ENCODE peak calls at places on chromosomes 7 and 10, in four cellular contexts. One of them, this sample, is unnamed.

GRCh38 chr10:49649294-49649693 is 30.2 kb upstream of the C10orf53 start:
- DNase-seq in HCT116: no peak
- DNase-seq in spleen: no peak
- DNase-seq in breast epithelium: no peak
- DNase-seq in this sample: peak; percentile 22

GRCh38 chr7:66641526-66641871 is 12.8 kb downstream of the KCTD7 start:
- DNase-seq in HCT116: no peak
- DNase-seq in spleen: no peak
- DNase-seq in breast epithelium: no peak
- DNase-seq in this sample: no peak

GRCh38 chr10:22259280-22259679 is 41.5 kb upstream of the EBLN1 start:
- DNase-seq in HCT116: no peak
- DNase-seq in spleen: no peak
- DNase-seq in breast epithelium: no peak
- DNase-seq in this sample: no peak

GRCh38 chr10:33706191-33706590 is 371.7 kb upstream of the NRP1 start:
- DNase-seq in HCT116: no peak
- DNase-seq in spleen: no peak
- DNase-seq in breast epithelium: no peak
- DNase-seq in this sample: no peak

GRCh38 chr7:44380831-44381493 is 55.6 kb upstream of the CAMK2B start:
- DNase-seq in HCT116: no peak
- DNase-seq in spleen: peak; percentile 64
- DNase-seq in breast epithelium: no peak
- DNase-seq in this sample: peak; percentile 17

GRCh38 chr10:93435061-93435491 is 47.1 kb downstream of the MYOF start:
- DNase-seq in HCT116: no peak
- DNase-seq in spleen: no peak
- DNase-seq in breast epithelium: no peak
- DNase-seq in this sample: no peak

GRCh38 chr7:155349601-155350331 is 52.1 kb downstream of the INSIG1 start:
- DNase-seq in HCT116: no peak
- DNase-seq in spleen: peak; percentile 69
- DNase-seq in breast epithelium: peak; percentile 52
- DNase-seq in this sample: no peak

GRCh38 chr7:81491573-81491972 is 278.3 kb downstream of the HGF start:
- DNase-seq in HCT116: no peak
- DNase-seq in spleen: no peak
- DNase-seq in breast epithelium: no peak
- DNase-seq in this sample: no peak

GRCh38 chr7:106215868-106216516 is 68.8 kb downstream of the NAMPT start:
- DNase-seq in HCT116: no peak
- DNase-seq in spleen: no peak
- DNase-seq in breast epithelium: no peak
- DNase-seq in this sample: no peak

GRCh38 chr7:69395072-69395714 is 203.1 kb upstream of the AUTS2 start:
- DNase-seq in HCT116: no peak
- DNase-seq in spleen: no peak
- DNase-seq in breast epithelium: no peak
- DNase-seq in this sample: no peak

GRCh38 chr10:104910712-104911111 is 269.6 kb downstream of the SORCS3 start:
- DNase-seq in HCT116: no peak
- DNase-seq in spleen: no peak
- DNase-seq in breast epithelium: no peak
- DNase-seq in this sample: no peak

GRCh38 chr7:28408974-28409715 is 3.2 kb upstream of the CREB5 start:
- DNase-seq in HCT116: peak; percentile 72
- DNase-seq in spleen: peak; percentile 84
- DNase-seq in breast epithelium: peak; percentile 85
- DNase-seq in this sample: peak; percentile 78

GRCh38 chr10:114427124-114427852 is 23.0 kb upstream of the AFAP1L2 start:
- DNase-seq in HCT116: no peak
- DNase-seq in spleen: no peak
- DNase-seq in breast epithelium: no peak
- DNase-seq in this sample: no peak

GRCh38 chr10:60574388-60574787 is 184.7 kb upstream of the ANK3 start:
- DNase-seq in HCT116: no peak
- DNase-seq in spleen: no peak
- DNase-seq in breast epithelium: no peak
- DNase-seq in this sample: no peak

GRCh38 chr10:43962346-43963191 is 313.9 kb upstream of the ZNF32 start:
- DNase-seq in HCT116: no peak
- DNase-seq in spleen: peak; percentile 41
- DNase-seq in breast epithelium: no peak
- DNase-seq in this sample: no peak

GRCh38 chr7:123120286-123120685 is 79.5 kb downstream of the SLC13A1 start:
- DNase-seq in HCT116: no peak
- DNase-seq in spleen: no peak
- DNase-seq in breast epithelium: no peak
- DNase-seq in this sample: no peak

GRCh38 chr7:5429857-5430611 is 6.4 kb upstream of the TNRC18 start:
- DNase-seq in HCT116: no peak
- DNase-seq in spleen: no peak
- DNase-seq in breast epithelium: no peak
- DNase-seq in this sample: peak; percentile 53

GRCh38 chr7:110522061-110522750 is 568.7 kb upstream of the LRRN3 start:
- DNase-seq in HCT116: no peak
- DNase-seq in spleen: no peak
- DNase-seq in breast epithelium: no peak
- DNase-seq in this sample: no peak

GRCh38 chr10:12849351-12850181 is 151.9 kb downstream of the CCDC3 start:
- DNase-seq in HCT116: no peak
- DNase-seq in spleen: no peak
- DNase-seq in breast epithelium: no peak
- DNase-seq in this sample: no peak

GRCh38 chr10:123103944-123104343 is 31.8 kb upstream of the HMX3 start:
- DNase-seq in HCT116: no peak
- DNase-seq in spleen: no peak
- DNase-seq in breast epithelium: no peak
- DNase-seq in this sample: no peak

GRCh38 chr7:155252958-155253501 is 44.6 kb upstream of the INSIG1 start:
- DNase-seq in HCT116: no peak
- DNase-seq in spleen: peak; percentile 71
- DNase-seq in breast epithelium: no peak
- DNase-seq in this sample: peak; percentile 33

GRCh38 chr10:91632671-91633550 is at the start of gene PPP1R3C:
- DNase-seq in HCT116: no peak
- DNase-seq in spleen: peak; percentile 86
- DNase-seq in breast epithelium: peak; percentile 70
- DNase-seq in this sample: peak; percentile 89

GRCh38 chr7:121620953-121621606 is 225.0 kb upstream of the FAM3C start:
- DNase-seq in HCT116: no peak
- DNase-seq in spleen: peak; percentile 35
- DNase-seq in breast epithelium: no peak
- DNase-seq in this sample: no peak

GRCh38 chr10:123429631-123430257 is 236.4 kb upstream of the GPR26 start:
- DNase-seq in HCT116: no peak
- DNase-seq in spleen: no peak
- DNase-seq in breast epithelium: no peak
- DNase-seq in this sample: no peak

GRCh38 chr10:26887611-26888215 is 27.0 kb upstream of the ABI1 start:
- DNase-seq in HCT116: no peak
- DNase-seq in spleen: no peak
- DNase-seq in breast epithelium: no peak
- DNase-seq in this sample: no peak

GRCh38 chr7:112103246-112103645 is 103.0 kb downstream of the DOCK4 start:
- DNase-seq in HCT116: no peak
- DNase-seq in spleen: no peak
- DNase-seq in breast epithelium: no peak
- DNase-seq in this sample: no peak

GRCh38 chr10:110567201-110568054 is at the start of gene SMC3:
- DNase-seq in HCT116: peak; percentile 96
- DNase-seq in spleen: peak; percentile 96
- DNase-seq in breast epithelium: peak; percentile 86
- DNase-seq in this sample: peak; percentile 89
- TF ChIP-seq POLR2A in HCT116: peak; percentile 98
- TF ChIP-seq POLR2A in spleen: peak; percentile 74
- TF ChIP-seq POLR2A in breast epithelium: no peak
- TF ChIP-seq POLR2A in this sample: no peak

GRCh38 chr7:39527296-39527695 is 38.9 kb upstream of the YAE1 start:
- DNase-seq in HCT116: no peak
- DNase-seq in spleen: no peak
- DNase-seq in breast epithelium: no peak
- DNase-seq in this sample: no peak
- TF ChIP-seq POLR2AphosphoS5 in HCT116: no peak
- TF ChIP-seq POLR2AphosphoS5 in spleen: no peak
- TF ChIP-seq POLR2AphosphoS5 in breast epithelium: no peak
- TF ChIP-seq POLR2AphosphoS5 in this sample: no peak

GRCh38 chr10:132446661-132447445 is 49.9 kb downstream of the PWWP2B start:
- DNase-seq in HCT116: peak; percentile 48
- DNase-seq in spleen: peak; percentile 94
- DNase-seq in breast epithelium: no peak
- DNase-seq in this sample: peak; percentile 84
- TF ChIP-seq POLR2A in HCT116: no peak
- TF ChIP-seq POLR2A in spleen: no peak
- TF ChIP-seq POLR2A in breast epithelium: no peak
- TF ChIP-seq POLR2A in this sample: no peak

DNA sequence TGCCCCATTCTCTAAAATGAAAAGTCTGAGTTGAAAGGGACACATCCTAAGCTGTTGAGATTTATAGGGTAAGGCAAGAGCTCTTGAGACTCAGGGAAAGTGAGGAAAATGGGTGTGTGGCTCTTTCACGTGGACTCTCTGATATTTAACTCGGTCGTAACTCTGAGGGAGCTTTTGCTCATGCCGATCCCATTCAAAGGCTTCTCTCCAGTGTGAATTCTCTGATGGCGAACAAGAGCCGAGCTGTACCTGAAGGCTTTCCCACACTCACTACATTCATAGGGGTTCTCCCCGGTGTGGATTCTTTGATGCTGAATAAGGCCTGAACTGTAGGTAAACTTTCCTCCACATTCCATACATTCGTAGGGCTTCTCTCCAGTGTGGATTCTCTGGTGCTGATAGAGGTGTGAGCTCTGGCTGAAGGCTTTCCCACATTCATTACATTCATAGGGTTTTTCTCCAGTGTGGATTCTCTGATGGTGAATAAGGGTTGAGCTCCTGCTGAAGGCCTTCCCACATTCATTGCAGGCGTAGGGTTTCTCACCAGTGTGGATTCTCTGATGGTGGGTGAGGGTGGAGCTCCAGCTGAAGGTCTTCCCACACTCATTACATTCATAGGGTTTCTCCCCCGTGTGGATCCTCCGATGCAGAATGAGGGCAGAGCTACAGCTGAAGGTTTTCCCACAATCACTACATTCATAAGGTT is 10.4 kb downstream of the ZNF3 start:
- DNase-seq in HCT116: no peak
- DNase-seq in spleen: no peak
- DNase-seq in breast epithelium: no peak
- DNase-seq in this sample: no peak
- TF ChIP-seq POLR2AphosphoS5 in HCT116: no peak
- TF ChIP-seq POLR2AphosphoS5 in spleen: no peak
- TF ChIP-seq POLR2AphosphoS5 in breast epithelium: no peak
- TF ChIP-seq POLR2AphosphoS5 in this sample: no peak

GRCh38 chr7:48085433-48085791 is 3.7 kb upstream of the UPP1 start:
- DNase-seq in HCT116: no peak
- DNase-seq in spleen: no peak
- DNase-seq in breast epithelium: no peak
- DNase-seq in this sample: no peak

GRCh38 chr7:48088559-48089414 is at the start of gene UPP1:
- DNase-seq in HCT116: peak; percentile 73
- DNase-seq in spleen: peak; percentile 99
- DNase-seq in breast epithelium: peak; percentile 75
- DNase-seq in this sample: peak; percentile 88

GRCh38 chr7:48085942-48086341 is 3.1 kb upstream of the UPP1 start:
- DNase-seq in HCT116: no peak
- DNase-seq in spleen: peak; percentile 70
- DNase-seq in breast epithelium: no peak
- DNase-seq in this sample: no peak

GRCh38 chr7:48089415-48089975 is 430 bp downstream of the UPP1 start:
- DNase-seq in HCT116: no peak
- DNase-seq in spleen: no peak
- DNase-seq in breast epithelium: no peak
- DNase-seq in this sample: peak; percentile 51

DNA sequence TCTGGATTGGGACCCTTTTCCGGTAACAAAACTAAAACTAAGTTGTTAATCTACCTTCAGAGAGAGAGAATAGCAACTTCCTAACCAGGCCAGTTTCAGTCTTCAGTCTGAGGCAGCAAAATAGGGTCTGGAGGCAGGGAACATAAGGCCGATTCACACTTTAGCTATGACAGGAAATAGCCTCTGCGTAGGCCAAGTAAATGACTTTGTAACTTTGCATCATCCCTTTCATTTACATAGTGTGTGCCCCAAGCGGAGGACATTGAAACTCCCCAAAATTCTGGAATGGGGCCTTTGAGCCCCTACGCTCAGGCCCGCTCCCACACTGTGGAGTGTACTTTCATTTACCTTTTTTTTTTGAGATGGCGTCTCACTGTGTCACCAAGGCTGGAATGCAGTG is 1.7 kb upstream of the UPP1 start:
- DNase-seq in HCT116: no peak
- DNase-seq in spleen: no peak
- DNase-seq in breast epithelium: no peak
- DNase-seq in this sample: no peak
- TF ChIP-seq POLR2A in HCT116: no peak
- TF ChIP-seq POLR2A in spleen: no peak
- TF ChIP-seq POLR2A in breast epithelium: no peak
- TF ChIP-seq POLR2A in this sample: no peak

GRCh38 chr7:17385612-17386011 is 87.2 kb downstream of the AHR start:
- DNase-seq in HCT116: no peak
- DNase-seq in spleen: no peak
- DNase-seq in breast epithelium: no peak
- DNase-seq in this sample: no peak
- TF ChIP-seq POLR2AphosphoS5 in HCT116: no peak
- TF ChIP-seq POLR2AphosphoS5 in spleen: no peak
- TF ChIP-seq POLR2AphosphoS5 in breast epithelium: no peak
- TF ChIP-seq POLR2AphosphoS5 in this sample: no peak